ENCODE peak calls at places on chromosome 5, in nine cellular contexts. One of them, this sample, is unnamed.

GRCh38 chr5:15640116-15640515 is 140.1 kb downstream of the FBXL7 start:
- DNase-seq in mammary epithelial cell: no peak
- DNase-seq in body of pancreas: no peak
- DNase-seq in fibroblast of mammary gland: no peak
- DNase-seq in cardiac muscle cell: no peak
- DNase-seq in right atrium auricular region: no peak
- DNase-seq in breast epithelium: no peak
- DNase-seq in sigmoid colon: no peak
- DNase-seq in heart right ventricle: no peak
- DNase-seq in this sample: no peak

GRCh38 chr5:95281211-95281610 is 3.7 kb downstream of the MCTP1 start:
- DNase-seq in breast epithelium: no peak
- DNase-seq in heart right ventricle: no peak
- DNase-seq in sigmoid colon: no peak
- DNase-seq in mammary epithelial cell: peak; percentile 36
- DNase-seq in right atrium auricular region: no peak
- DNase-seq in fibroblast of mammary gland: no peak
- DNase-seq in cardiac muscle cell: no peak
- DNase-seq in body of pancreas: no peak
- DNase-seq in this sample: no peak

GRCh38 chr5:157109744-157110143 is 900 bp upstream of the HAVCR2 start:
- DNase-seq in right atrium auricular region: no peak
- DNase-seq in body of pancreas: no peak
- DNase-seq in mammary epithelial cell: no peak
- DNase-seq in heart right ventricle: no peak
- DNase-seq in cardiac muscle cell: peak; percentile 7
- DNase-seq in fibroblast of mammary gland: no peak
- DNase-seq in sigmoid colon: no peak
- DNase-seq in breast epithelium: no peak
- DNase-seq in this sample: no peak

GRCh38 chr5:173946353-173946752 is 42.6 kb upstream of the C5orf47 start:
- DNase-seq in heart right ventricle: no peak
- DNase-seq in sigmoid colon: no peak
- DNase-seq in fibroblast of mammary gland: no peak
- DNase-seq in mammary epithelial cell: no peak
- DNase-seq in body of pancreas: no peak
- DNase-seq in breast epithelium: no peak
- DNase-seq in cardiac muscle cell: no peak
- DNase-seq in right atrium auricular region: no peak
- DNase-seq in this sample: no peak

GRCh38 chr5:84494453-84494852 is 109.8 kb upstream of the EDIL3 start:
- DNase-seq in right atrium auricular region: no peak
- DNase-seq in sigmoid colon: no peak
- DNase-seq in fibroblast of mammary gland: peak; percentile 78
- DNase-seq in body of pancreas: no peak
- DNase-seq in heart right ventricle: no peak
- DNase-seq in mammary epithelial cell: peak; percentile 90
- DNase-seq in breast epithelium: no peak
- DNase-seq in cardiac muscle cell: no peak
- DNase-seq in this sample: peak; percentile 33

GRCh38 chr5:112787261-112787660 is 49.6 kb downstream of the APC start:
- DNase-seq in heart right ventricle: no peak
- DNase-seq in breast epithelium: no peak
- DNase-seq in body of pancreas: no peak
- DNase-seq in sigmoid colon: no peak
- DNase-seq in fibroblast of mammary gland: peak; percentile 53
- DNase-seq in mammary epithelial cell: peak; percentile 4
- DNase-seq in cardiac muscle cell: no peak
- DNase-seq in right atrium auricular region: no peak
- DNase-seq in this sample: peak; percentile 16

GRCh38 chr5:157487358-157487757 is 27.3 kb downstream of the NIPAL4 start:
- DNase-seq in cardiac muscle cell: no peak
- DNase-seq in mammary epithelial cell: no peak
- DNase-seq in right atrium auricular region: no peak
- DNase-seq in fibroblast of mammary gland: no peak
- DNase-seq in body of pancreas: no peak
- DNase-seq in heart right ventricle: no peak
- DNase-seq in sigmoid colon: peak; percentile 38
- DNase-seq in breast epithelium: no peak
- DNase-seq in this sample: no peak

GRCh38 chr5:150905312-150905683 is 518 bp upstream of the ZNF300 start:
- DNase-seq in heart right ventricle: no peak
- DNase-seq in sigmoid colon: no peak
- DNase-seq in mammary epithelial cell: no peak
- DNase-seq in breast epithelium: no peak
- DNase-seq in cardiac muscle cell: no peak
- DNase-seq in body of pancreas: no peak
- DNase-seq in fibroblast of mammary gland: no peak
- DNase-seq in right atrium auricular region: no peak
- DNase-seq in this sample: no peak

GRCh38 chr5:179154991-179155955 is 95.1 kb downstream of the ZNF354C start:
- DNase-seq in right atrium auricular region: no peak
- DNase-seq in fibroblast of mammary gland: no peak
- DNase-seq in breast epithelium: no peak
- DNase-seq in sigmoid colon: peak; percentile 46
- DNase-seq in cardiac muscle cell: no peak
- DNase-seq in mammary epithelial cell: no peak
- DNase-seq in body of pancreas: no peak
- DNase-seq in heart right ventricle: no peak
- DNase-seq in this sample: no peak

GRCh38 chr5:56535347-56535746 is 280.0 kb upstream of the MAP3K1 start:
- DNase-seq in right atrium auricular region: no peak
- DNase-seq in cardiac muscle cell: no peak
- DNase-seq in fibroblast of mammary gland: no peak
- DNase-seq in sigmoid colon: no peak
- DNase-seq in breast epithelium: no peak
- DNase-seq in mammary epithelial cell: no peak
- DNase-seq in heart right ventricle: no peak
- DNase-seq in body of pancreas: no peak
- DNase-seq in this sample: no peak
- TF ChIP-seq CTCF in right atrium auricular region: no peak
- TF ChIP-seq CTCF in cardiac muscle cell: no peak
- TF ChIP-seq CTCF in fibroblast of mammary gland: no peak
- TF ChIP-seq CTCF in sigmoid colon: no peak
- TF ChIP-seq CTCF in breast epithelium: no peak
- TF ChIP-seq CTCF in mammary epithelial cell: no peak
- TF ChIP-seq CTCF in heart right ventricle: no peak
- TF ChIP-seq CTCF in body of pancreas: no peak
- TF ChIP-seq CTCF in this sample: no peak

GRCh38 chr5:61085885-61086284 is 76.4 kb downstream of the SMIM15 start:
- DNase-seq in cardiac muscle cell: no peak
- DNase-seq in heart right ventricle: no peak
- DNase-seq in fibroblast of mammary gland: no peak
- DNase-seq in breast epithelium: no peak
- DNase-seq in sigmoid colon: no peak
- DNase-seq in mammary epithelial cell: no peak
- DNase-seq in right atrium auricular region: no peak
- DNase-seq in body of pancreas: no peak
- DNase-seq in this sample: no peak
- H3K4me3 ChIP-seq in cardiac muscle cell: no peak overlapping the region
- H3K4me3 ChIP-seq in heart right ventricle: no peak overlapping the region
- H3K4me3 ChIP-seq in fibroblast of mammary gland: no peak overlapping the region
- H3K4me3 ChIP-seq in breast epithelium: no peak overlapping the region
- H3K4me3 ChIP-seq in sigmoid colon: no peak overlapping the region
- H3K4me3 ChIP-seq in mammary epithelial cell: no peak overlapping the region
- H3K4me3 ChIP-seq in right atrium auricular region: no peak overlapping the region
- H3K4me3 ChIP-seq in body of pancreas: no peak overlapping the region
- H3K4me3 ChIP-seq in this sample: no peak overlapping the region

GRCh38 chr5:132253452-132254320 is 3.8 kb upstream of the PDLIM4 start:
- DNase-seq in right atrium auricular region: no peak
- DNase-seq in body of pancreas: peak; percentile 11
- DNase-seq in heart right ventricle: peak; percentile 3
- DNase-seq in fibroblast of mammary gland: no peak
- DNase-seq in breast epithelium: peak; percentile 27
- DNase-seq in sigmoid colon: peak; percentile 68
- DNase-seq in cardiac muscle cell: no peak
- DNase-seq in mammary epithelial cell: no peak
- DNase-seq in this sample: no peak

GRCh38 chr5:132246806-132247205 is 10.7 kb upstream of the PDLIM4 start:
- DNase-seq in cardiac muscle cell: no peak
- DNase-seq in right atrium auricular region: no peak
- DNase-seq in mammary epithelial cell: no peak
- DNase-seq in sigmoid colon: no peak
- DNase-seq in fibroblast of mammary gland: no peak
- DNase-seq in breast epithelium: no peak
- DNase-seq in heart right ventricle: no peak
- DNase-seq in body of pancreas: no peak
- DNase-seq in this sample: no peak

GRCh38 chr5:132251220-132251725 is 6.2 kb upstream of the PDLIM4 start:
- DNase-seq in breast epithelium: peak; percentile 13
- DNase-seq in sigmoid colon: peak; percentile 63
- DNase-seq in mammary epithelial cell: no peak
- DNase-seq in cardiac muscle cell: no peak
- DNase-seq in fibroblast of mammary gland: peak; percentile 42
- DNase-seq in right atrium auricular region: no peak
- DNase-seq in heart right ventricle: peak; percentile 2
- DNase-seq in body of pancreas: peak; percentile 8
- DNase-seq in this sample: no peak

GRCh38 chr5:132253008-132253441 is 4.5 kb upstream of the PDLIM4 start:
- DNase-seq in mammary epithelial cell: no peak
- DNase-seq in right atrium auricular region: no peak
- DNase-seq in fibroblast of mammary gland: no peak
- DNase-seq in heart right ventricle: peak; percentile 1
- DNase-seq in body of pancreas: peak; percentile 8
- DNase-seq in breast epithelium: peak; percentile 61
- DNase-seq in sigmoid colon: peak; percentile 40
- DNase-seq in cardiac muscle cell: no peak
- DNase-seq in this sample: no peak

GRCh38 chr5:132250547-132250946 is 6.9 kb upstream of the PDLIM4 start:
- DNase-seq in breast epithelium: peak; percentile 2
- DNase-seq in mammary epithelial cell: no peak
- DNase-seq in right atrium auricular region: no peak
- DNase-seq in body of pancreas: peak; percentile 4
- DNase-seq in cardiac muscle cell: no peak
- DNase-seq in heart right ventricle: peak; percentile 1
- DNase-seq in sigmoid colon: peak; percentile 12
- DNase-seq in fibroblast of mammary gland: no peak
- DNase-seq in this sample: no peak
- TF ChIP-seq CTCF in breast epithelium: no peak
- TF ChIP-seq CTCF in mammary epithelial cell: no peak
- TF ChIP-seq CTCF in right atrium auricular region: no peak
- TF ChIP-seq CTCF in body of pancreas: no peak
- TF ChIP-seq CTCF in cardiac muscle cell: no peak
- TF ChIP-seq CTCF in heart right ventricle: no peak
- TF ChIP-seq CTCF in sigmoid colon: no peak
- TF ChIP-seq CTCF in fibroblast of mammary gland: no peak
- TF ChIP-seq CTCF in this sample: no peak

GRCh38 chr5:59274130-59274529 is 619.4 kb downstream of the PDE4D start:
- DNase-seq in sigmoid colon: no peak
- DNase-seq in fibroblast of mammary gland: no peak
- DNase-seq in body of pancreas: no peak
- DNase-seq in cardiac muscle cell: no peak
- DNase-seq in breast epithelium: no peak
- DNase-seq in mammary epithelial cell: no peak
- DNase-seq in heart right ventricle: no peak
- DNase-seq in right atrium auricular region: no peak
- DNase-seq in this sample: no peak

GRCh38 chr5:59276886-59277514 is 616.5 kb downstream of the PDE4D start:
- DNase-seq in mammary epithelial cell: no peak
- DNase-seq in fibroblast of mammary gland: peak; percentile 11
- DNase-seq in heart right ventricle: peak; percentile 51
- DNase-seq in cardiac muscle cell: no peak
- DNase-seq in right atrium auricular region: no peak
- DNase-seq in breast epithelium: no peak
- DNase-seq in body of pancreas: no peak
- DNase-seq in sigmoid colon: peak; percentile 64
- DNase-seq in this sample: no peak

GRCh38 chr5:59275537-59276276 is 617.8 kb downstream of the PDE4D start:
- DNase-seq in heart right ventricle: peak; percentile 57
- DNase-seq in cardiac muscle cell: peak; percentile 69
- DNase-seq in body of pancreas: peak; percentile 55
- DNase-seq in mammary epithelial cell: peak; percentile 85
- DNase-seq in sigmoid colon: peak; percentile 89
- DNase-seq in breast epithelium: no peak
- DNase-seq in right atrium auricular region: peak; percentile 60
- DNase-seq in fibroblast of mammary gland: peak; percentile 45
- DNase-seq in this sample: no peak

GRCh38 chr5:59276277-59276647 is 617.3 kb downstream of the PDE4D start:
- DNase-seq in body of pancreas: no peak
- DNase-seq in cardiac muscle cell: no peak
- DNase-seq in sigmoid colon: no peak
- DNase-seq in right atrium auricular region: no peak
- DNase-seq in heart right ventricle: no peak
- DNase-seq in breast epithelium: no peak
- DNase-seq in fibroblast of mammary gland: peak; percentile 2
- DNase-seq in mammary epithelial cell: no peak
- DNase-seq in this sample: no peak

GRCh38 chr5:59275170-59275536 is 618.4 kb downstream of the PDE4D start:
- DNase-seq in body of pancreas: no peak
- DNase-seq in breast epithelium: no peak
- DNase-seq in cardiac muscle cell: no peak
- DNase-seq in heart right ventricle: no peak
- DNase-seq in sigmoid colon: no peak
- DNase-seq in fibroblast of mammary gland: peak; percentile 2
- DNase-seq in mammary epithelial cell: no peak
- DNase-seq in right atrium auricular region: no peak
- DNase-seq in this sample: no peak
- H3K4me3 ChIP-seq in body of pancreas: no peak overlapping the region
- H3K4me3 ChIP-seq in breast epithelium: peak overlapping the region; percentile 51
- H3K4me3 ChIP-seq in cardiac muscle cell: peak overlapping the region; percentile 22
- H3K4me3 ChIP-seq in heart right ventricle: peak overlapping the region; percentile 21
- H3K4me3 ChIP-seq in sigmoid colon: peak overlapping the region; percentile 47
- H3K4me3 ChIP-seq in fibroblast of mammary gland: peak overlapping the region; percentile 49
- H3K4me3 ChIP-seq in mammary epithelial cell: peak overlapping the region; percentile 93
- H3K4me3 ChIP-seq in right atrium auricular region: peak overlapping the region; percentile 50
- H3K4me3 ChIP-seq in this sample: no peak overlapping the region

This sample was measured in AG09309.